ENCODE peak calls at places on chromosomes 12 and 14, in ten cellular contexts. D, T, M, E, V, F, J, U, Z and G are unnamed samples.

GRCh38 chr14:66496911-66497310 is 10.7 kb downstream of the CCDC196 start:
- DNase-seq in E (no peak), T (no peak), Z (no peak), F (no peak), M (no peak), U (no peak), V (no peak), D (no peak), J (no peak), G (no peak)

GRCh38 chr12:111685322-111685810 is 390 bp downstream of the BRAP start:
- DNase-seq in E (no peak), D (peak; percentile 12), Z (no peak), J (no peak), M (no peak), T (no peak), F (peak; percentile 19), U (no peak), V (no peak), G (no peak)

GRCh38 chr12:79274571-79275064 is 410.0 kb downstream of the SYT1 start:
- DNase-seq in J (peak; percentile 28), D (no peak), M (no peak), U (no peak), Z (no peak), T (no peak), F (no peak), E (peak; percentile 36), V (no peak), G (no peak)

GRCh38 chr12:116708826-116709756 is 28.8 kb downstream of the SPRING1 start:
- DNase-seq in V (no peak), M (peak; percentile 95), J (peak; percentile 56), E (peak; percentile 63), D (peak; percentile 25), F (peak; percentile 74), T (peak; percentile 74), Z (no peak), U (no peak), G (no peak)

GRCh38 chr12:105229446-105229845 is 6.5 kb downstream of the APPL2 start:
- DNase-seq in F (no peak), U (no peak), D (no peak), M (no peak), Z (no peak), T (no peak), E (peak; percentile 39), J (peak; percentile 64), V (no peak), G (no peak)

GRCh38 chr12:106345739-106346138 is 11.8 kb upstream of the POLR3B start:
- DNase-seq in Z (peak; percentile 59), U (no peak), J (peak; percentile 49), F (peak; percentile 87), M (peak; percentile 33), E (peak; percentile 72), D (peak; percentile 77), V (no peak), T (no peak), G (no peak)

GRCh38 chr14:30194769-30195168 is 267.1 kb upstream of the PRKD1 start:
- DNase-seq in D (no peak), F (no peak), M (no peak), V (no peak), U (no peak), J (peak; percentile 90), E (peak; percentile 93), T (no peak), Z (no peak), G (no peak)

GRCh38 chr12:117830471-117830870 is 138.3 kb downstream of the KSR2 start:
- DNase-seq in J (no peak), F (no peak), Z (no peak), V (no peak), T (no peak), M (no peak), E (no peak), U (no peak), D (no peak), G (no peak)

GRCh38 chr14:85085981-85086380 is 444.0 kb upstream of the FLRT2 start:
- DNase-seq in U (no peak), F (no peak), D (no peak), J (no peak), M (no peak), V (no peak), Z (no peak), E (no peak), T (no peak), G (no peak)

GRCh38 chr12:59736359-59736758 is 140.5 kb downstream of the SLC16A7 start:
- DNase-seq in T (no peak), D (no peak), F (no peak), Z (no peak), V (no peak), M (no peak), J (no peak), U (no peak), E (no peak), G (no peak)

DNA sequence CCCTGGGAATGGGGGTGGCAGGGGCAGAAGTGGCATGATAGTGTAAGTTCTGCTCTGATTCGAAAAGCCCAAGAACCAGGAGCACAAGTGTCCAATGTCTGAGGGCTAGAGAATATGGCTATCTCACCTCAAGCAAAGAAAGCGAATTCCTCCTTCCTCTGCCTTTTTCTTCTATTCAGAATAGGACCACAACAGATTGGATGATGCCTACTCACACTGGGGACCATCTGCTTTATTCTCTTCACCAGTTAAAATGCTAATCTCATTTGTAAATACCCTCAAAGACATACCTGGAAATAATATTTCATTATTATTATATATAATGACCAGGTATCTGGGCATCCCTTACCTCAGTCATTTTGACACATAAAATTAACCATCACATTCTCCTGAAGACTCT is 808.7 kb downstream of the NRXN3 start:
- DNase-seq in J (no peak), E (no peak), U (no peak), M (no peak), D (no peak), F (no peak), T (no peak), V (no peak), Z (no peak), G (no peak)
- TF ChIP-seq CTCF in J (no peak), E (no peak), U (no peak), M (no peak), D (no peak), F (no peak), T (no peak), V (no peak), Z (no peak), G (no peak)

GRCh38 chr14:64566651-64567122 is 16.9 kb downstream of the PPP1R36 start:
- DNase-seq in D (no peak), V (no peak), F (no peak), Z (no peak), J (peak; percentile 13), M (no peak), E (no peak), U (no peak), T (no peak), G (peak; percentile 70)
- TF ChIP-seq CTCF in D (no peak), V (no peak), F (no peak), Z (no peak), J (no peak), M (no peak), E (no peak), U (no peak), T (no peak), G (no peak)

GRCh38 chr12:54762390-54762789 is 91.9 kb upstream of the MUCL1 start:
- DNase-seq in M (no peak), D (no peak), F (no peak), Z (no peak), T (no peak), V (no peak), J (no peak), E (no peak), U (no peak), G (no peak)

GRCh38 chr12:54765652-54766051 is 88.7 kb upstream of the MUCL1 start:
- DNase-seq in M (no peak), F (no peak), D (no peak), T (no peak), U (no peak), J (no peak), V (no peak), Z (no peak), E (no peak), G (no peak)

GRCh38 chr12:54759751-54760150 is 94.6 kb upstream of the MUCL1 start:
- DNase-seq in M (peak; percentile 37), U (no peak), D (peak; percentile 38), V (no peak), J (peak; percentile 36), T (no peak), E (peak; percentile 54), F (peak; percentile 56), Z (no peak), G (no peak)
- TF ChIP-seq CTCF in M (peak; percentile 48), U (no peak), D (peak; percentile 60), V (no peak), J (peak; percentile 37), T (no peak), E (peak; percentile 37), F (peak; percentile 52), Z (no peak), G (peak; percentile 15)

DNA sequence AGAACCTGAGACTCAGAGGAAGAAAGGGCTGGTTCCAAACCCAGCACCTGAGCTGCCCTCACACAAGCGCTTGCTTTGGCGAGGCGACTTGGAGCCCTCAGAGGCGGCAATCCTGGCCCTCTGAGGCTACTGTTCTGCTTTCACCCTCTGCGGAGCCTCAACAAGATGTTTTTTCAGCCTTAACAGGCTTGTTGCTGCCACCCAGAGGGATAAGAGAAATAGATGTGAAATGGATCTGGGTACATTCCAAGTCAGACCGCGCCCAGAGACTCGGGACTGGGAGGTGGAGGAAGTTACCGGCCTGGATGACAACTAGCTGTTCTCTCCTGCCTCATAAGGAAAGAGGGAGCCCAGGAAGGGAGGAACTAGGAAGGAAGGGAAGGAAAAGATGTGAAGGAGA is 89.6 kb downstream of the TTC7B start:
- DNase-seq in D (no peak), T (peak; percentile 85), U (no peak), V (no peak), E (peak; percentile 58), J (peak; percentile 63), M (peak; percentile 71), Z (no peak), F (peak; percentile 44), G (peak; percentile 84)
- TF ChIP-seq CTCF in D (no peak), T (peak; percentile 30), U (no peak), V (no peak), E (no peak), J (peak; percentile 11), M (peak; percentile 53), Z (no peak), F (no peak), G (peak; percentile 53)

GRCh38 chr12:71504471-71504852 is 64.9 kb downstream of the LGR5 start:
- DNase-seq in T (no peak), U (no peak), D (no peak), V (peak; percentile 15), J (peak; percentile 6), F (no peak), M (no peak), Z (no peak), E (no peak), G (no peak)
- TF ChIP-seq CTCF in T (no peak), U (no peak), D (no peak), V (no peak), J (no peak), F (no peak), M (no peak), Z (no peak), E (no peak), G (no peak)